ENCODE peak calls at places on chromosomes 11 and 22, in nine cellular contexts. One of them, this sample, is unnamed.

GRCh38 chr11:79422866-79423265 is 18.0 kb downstream of the TENM4 start:
- DNase-seq in mesothelial cell of epicardium: no peak
- DNase-seq in transverse colon: no peak
- DNase-seq in islet precursor cell: no peak
- DNase-seq in fibroblast of mammary gland: no peak
- DNase-seq in stimulated activated CD8-positive, alpha-beta memory T cell treated with anti-CD3 and anti-CD28 coated beads, Interleukin-2, amount 100 ng/mL, for 1 hour: no peak
- DNase-seq in OCI-LY7: no peak
- DNase-seq in activated B cell treated with CpG ODN at 0.5 μM for 24 hours: no peak
- DNase-seq in NCI-H510A treated with DMSO at 0.1 percent for 48 hours: no peak
- DNase-seq in this sample: no peak

GRCh38 chr22:20574920-20575353 is 67.5 kb downstream of the MED15 start:
- DNase-seq in mesothelial cell of epicardium: no peak
- DNase-seq in transverse colon: peak
- DNase-seq in islet precursor cell: no peak
- DNase-seq in fibroblast of mammary gland: no peak
- DNase-seq in stimulated activated CD8-positive, alpha-beta memory T cell treated with anti-CD3 and anti-CD28 coated beads, Interleukin-2, amount 100 ng/mL, for 1 hour: no peak
- DNase-seq in OCI-LY7: no peak
- DNase-seq in activated B cell treated with CpG ODN at 0.5 μM for 24 hours: no peak
- DNase-seq in NCI-H510A treated with DMSO at 0.1 percent for 48 hours: no peak
- DNase-seq in this sample: no peak

GRCh38 chr11:10109836-10110235 is 184.2 kb downstream of the SBF2 start:
- DNase-seq in mesothelial cell of epicardium: no peak
- DNase-seq in transverse colon: no peak
- DNase-seq in islet precursor cell: no peak
- DNase-seq in fibroblast of mammary gland: peak
- DNase-seq in stimulated activated CD8-positive, alpha-beta memory T cell treated with anti-CD3 and anti-CD28 coated beads, Interleukin-2, amount 100 ng/mL, for 1 hour: no peak
- DNase-seq in OCI-LY7: no peak
- DNase-seq in activated B cell treated with CpG ODN at 0.5 μM for 24 hours: no peak
- DNase-seq in NCI-H510A treated with DMSO at 0.1 percent for 48 hours: no peak
- DNase-seq in this sample: no peak

GRCh38 chr22:22158207-22158816 is 86.3 kb upstream of the VPREB1 start:
- DNase-seq in mesothelial cell of epicardium: no peak
- DNase-seq in transverse colon: no peak
- DNase-seq in islet precursor cell: no peak
- DNase-seq in fibroblast of mammary gland: no peak
- DNase-seq in stimulated activated CD8-positive, alpha-beta memory T cell treated with anti-CD3 and anti-CD28 coated beads, Interleukin-2, amount 100 ng/mL, for 1 hour: no peak
- DNase-seq in OCI-LY7: no peak
- DNase-seq in activated B cell treated with CpG ODN at 0.5 μM for 24 hours: no peak
- DNase-seq in NCI-H510A treated with DMSO at 0.1 percent for 48 hours: no peak
- DNase-seq in this sample: no peak

GRCh38 chr22:41094036-41094435 is 1.6 kb downstream of the EP300 start:
- DNase-seq in mesothelial cell of epicardium: no peak
- DNase-seq in transverse colon: peak
- DNase-seq in islet precursor cell: no peak
- DNase-seq in fibroblast of mammary gland: peak
- DNase-seq in stimulated activated CD8-positive, alpha-beta memory T cell treated with anti-CD3 and anti-CD28 coated beads, Interleukin-2, amount 100 ng/mL, for 1 hour: no peak
- DNase-seq in OCI-LY7: peak
- DNase-seq in activated B cell treated with CpG ODN at 0.5 μM for 24 hours: no peak
- DNase-seq in NCI-H510A treated with DMSO at 0.1 percent for 48 hours: no peak
- DNase-seq in this sample: no peak

GRCh38 chr22:44369241-44369652 is 56.5 kb upstream of the SHISAL1 start:
- DNase-seq in mesothelial cell of epicardium: no peak
- DNase-seq in transverse colon: no peak
- DNase-seq in islet precursor cell: no peak
- DNase-seq in fibroblast of mammary gland: no peak
- DNase-seq in stimulated activated CD8-positive, alpha-beta memory T cell treated with anti-CD3 and anti-CD28 coated beads, Interleukin-2, amount 100 ng/mL, for 1 hour: no peak
- DNase-seq in OCI-LY7: no peak
- DNase-seq in activated B cell treated with CpG ODN at 0.5 μM for 24 hours: no peak
- DNase-seq in NCI-H510A treated with DMSO at 0.1 percent for 48 hours: no peak
- DNase-seq in this sample: no peak

GRCh38 chr11:3745161-3745560 is 52.2 kb downstream of the NUP98 start:
- DNase-seq in mesothelial cell of epicardium: no peak
- DNase-seq in transverse colon: no peak
- DNase-seq in islet precursor cell: no peak
- DNase-seq in fibroblast of mammary gland: no peak
- DNase-seq in stimulated activated CD8-positive, alpha-beta memory T cell treated with anti-CD3 and anti-CD28 coated beads, Interleukin-2, amount 100 ng/mL, for 1 hour: no peak
- DNase-seq in OCI-LY7: no peak
- DNase-seq in activated B cell treated with CpG ODN at 0.5 μM for 24 hours: no peak
- DNase-seq in NCI-H510A treated with DMSO at 0.1 percent for 48 hours: peak
- DNase-seq in this sample: peak

GRCh38 chr11:86228269-86228966 is 16.1 kb upstream of the EED start:
- DNase-seq in mesothelial cell of epicardium: no peak
- DNase-seq in transverse colon: no peak
- DNase-seq in islet precursor cell: no peak
- DNase-seq in fibroblast of mammary gland: no peak
- DNase-seq in stimulated activated CD8-positive, alpha-beta memory T cell treated with anti-CD3 and anti-CD28 coated beads, Interleukin-2, amount 100 ng/mL, for 1 hour: no peak
- DNase-seq in OCI-LY7: no peak
- DNase-seq in activated B cell treated with CpG ODN at 0.5 μM for 24 hours: no peak
- DNase-seq in NCI-H510A treated with DMSO at 0.1 percent for 48 hours: no peak
- DNase-seq in this sample: no peak

GRCh38 chr11:26219506-26220117 is 112.3 kb upstream of the ANO3 start:
- DNase-seq in mesothelial cell of epicardium: no peak
- DNase-seq in transverse colon: no peak
- DNase-seq in islet precursor cell: no peak
- DNase-seq in fibroblast of mammary gland: no peak
- DNase-seq in stimulated activated CD8-positive, alpha-beta memory T cell treated with anti-CD3 and anti-CD28 coated beads, Interleukin-2, amount 100 ng/mL, for 1 hour: no peak
- DNase-seq in OCI-LY7: no peak
- DNase-seq in activated B cell treated with CpG ODN at 0.5 μM for 24 hours: no peak
- DNase-seq in NCI-H510A treated with DMSO at 0.1 percent for 48 hours: no peak
- DNase-seq in this sample: no peak

GRCh38 chr22:25357606-25358420 is 138.4 kb downstream of the CRYBB2 start:
- DNase-seq in mesothelial cell of epicardium: no peak
- DNase-seq in transverse colon: no peak
- DNase-seq in islet precursor cell: no peak
- DNase-seq in fibroblast of mammary gland: no peak
- DNase-seq in stimulated activated CD8-positive, alpha-beta memory T cell treated with anti-CD3 and anti-CD28 coated beads, Interleukin-2, amount 100 ng/mL, for 1 hour: no peak
- DNase-seq in OCI-LY7: no peak
- DNase-seq in activated B cell treated with CpG ODN at 0.5 μM for 24 hours: no peak
- DNase-seq in NCI-H510A treated with DMSO at 0.1 percent for 48 hours: no peak
- DNase-seq in this sample: no peak

GRCh38 chr11:39741066-39741465 is 1718.4 kb downstream of the LRRC4C start:
- DNase-seq in mesothelial cell of epicardium: no peak
- DNase-seq in transverse colon: no peak
- DNase-seq in islet precursor cell: peak
- DNase-seq in fibroblast of mammary gland: no peak
- DNase-seq in stimulated activated CD8-positive, alpha-beta memory T cell treated with anti-CD3 and anti-CD28 coated beads, Interleukin-2, amount 100 ng/mL, for 1 hour: no peak
- DNase-seq in OCI-LY7: no peak
- DNase-seq in activated B cell treated with CpG ODN at 0.5 μM for 24 hours: no peak
- DNase-seq in NCI-H510A treated with DMSO at 0.1 percent for 48 hours: no peak
- DNase-seq in this sample: no peak

This sample was measured in DMS79 treated with DMSO at 0.1 percent for 48 hours.